ENCODE peak calls at places on chromosomes 3 and 15, in four cellular contexts. I, N, G and P are unnamed samples.

GRCh38 chr3:177050466-177051237 is 146.6 kb downstream of the TBL1XR1 start:
- DNase-seq in G (no peak), I (no peak), N (peak; percentile 19), P (no peak)

GRCh38 chr3:111864821-111865656 is 6.0 kb downstream of the PHLDB2 start:
- DNase-seq in N (no peak), G (no peak), I (no peak), P (no peak)

GRCh38 chr3:187831125-187832051 is 86.1 kb upstream of the BCL6 start:
- DNase-seq in N (no peak), I (no peak), G (no peak), P (no peak)

GRCh38 chr3:101252307-101252706 is 68.1 kb downstream of the IMPG2 start:
- DNase-seq in G (no peak), I (no peak), N (no peak), P (no peak)

GRCh38 chr3:160099855-160100254 is 111.2 kb downstream of the IL12A start:
- DNase-seq in I (peak; percentile 23), G (no peak), N (no peak), P (no peak)

GRCh38 chr15:48925714-48926223 is 38.0 kb downstream of the SHC4 start:
- DNase-seq in I (no peak), N (peak; percentile 91), G (no peak), P (no peak)

GRCh38 chr15:88014492-88014891 is 242.0 kb downstream of the NTRK3 start:
- DNase-seq in I (no peak), N (no peak), G (no peak), P (no peak)

GRCh38 chr3:193335031-193335430 is 43.5 kb downstream of the ATP13A5 start:
- DNase-seq in G (no peak), I (no peak), N (no peak), P (no peak)

GRCh38 chr3:119585193-119585592 is 5.9 kb downstream of the ADPRH start:
- DNase-seq in I (no peak), N (no peak), G (peak; percentile 40), P (no peak)

GRCh38 chr3:8647137-8647970 is 2.8 kb upstream of the SSUH2 start:
- DNase-seq in G (no peak), I (no peak), N (no peak), P (no peak)

GRCh38 chr3:135106445-135106844 is 311.4 kb downstream of the EPHB1 start:
- DNase-seq in G (no peak), I (no peak), N (no peak), P (peak; percentile 71)

GRCh38 chr15:75360391-75360790 is 8.0 kb downstream of the MAN2C1 start:
- DNase-seq in N (no peak), G (no peak), I (peak; percentile 13), P (no peak)

GRCh38 chr3:196868297-196868661 is 559 bp downstream of the SENP5 start:
- DNase-seq in G (peak; percentile 27), I (peak; percentile 9), N (no peak), P (peak; percentile 17)

GRCh38 chr3:51637941-51638471 is 33.0 kb upstream of the TEX264 start:
- DNase-seq in N (peak; percentile 73), G (peak; percentile 68), I (peak; percentile 50), P (peak; percentile 35)

GRCh38 chr15:35705885-35706590 is 160.1 kb upstream of the DPH6 start:
- DNase-seq in G (no peak), N (no peak), I (no peak), P (no peak)

GRCh38 chr3:141052570-141053069 is 1.5 kb downstream of the SPSB4 start:
- DNase-seq in G (no peak), N (no peak), I (no peak), P (no peak)

GRCh38 chr3:107431048-107431297 is 53.7 kb downstream of the CCDC54 start:
- DNase-seq in N (no peak), G (peak; percentile 37), I (peak; percentile 12), P (peak; percentile 45)

GRCh38 chr3:66392512-66392911 is 108.3 kb downstream of the LRIG1 start:
- DNase-seq in N (no peak), G (no peak), I (no peak), P (no peak)

GRCh38 chr3:134013280-134013679 is 16.4 kb downstream of the SLCO2A1 start:
- DNase-seq in G (no peak), N (no peak), I (no peak), P (no peak)

GRCh38 chr15:74006774-74007639 is 12.5 kb downstream of the PML start:
- DNase-seq in G (no peak), N (no peak), I (no peak), P (no peak)

GRCh38 chr3:66604476-66604875 is 103.7 kb upstream of the LRIG1 start:
- DNase-seq in N (no peak), G (no peak), I (no peak), P (no peak)

GRCh38 chr3:126837773-126838172 is 133.7 kb downstream of the CHCHD6 start:
- DNase-seq in N (no peak), G (no peak), I (no peak), P (no peak)

GRCh38 chr15:61137139-61137792 is 91.8 kb downstream of the RORA start:
- DNase-seq in N (no peak), I (no peak), G (no peak), P (no peak)

GRCh38 chr3:58432905-58433304 is 727 bp downstream of the PDHB start:
- DNase-seq in I (no peak), N (no peak), G (no peak), P (no peak)

GRCh38 chr3:58434990-58435389 is 1.4 kb upstream of the PDHB start:
- DNase-seq in N (no peak), I (no peak), G (no peak), P (no peak)

GRCh38 chr3:58434511-58434910 is 879 bp upstream of the PDHB start:
- DNase-seq in G (no peak), N (no peak), I (no peak), P (no peak)

GRCh38 chr3:58434170-58434507 is 507 bp upstream of the PDHB start:
- DNase-seq in G (no peak), N (no peak), I (no peak), P (no peak)

DNA sequence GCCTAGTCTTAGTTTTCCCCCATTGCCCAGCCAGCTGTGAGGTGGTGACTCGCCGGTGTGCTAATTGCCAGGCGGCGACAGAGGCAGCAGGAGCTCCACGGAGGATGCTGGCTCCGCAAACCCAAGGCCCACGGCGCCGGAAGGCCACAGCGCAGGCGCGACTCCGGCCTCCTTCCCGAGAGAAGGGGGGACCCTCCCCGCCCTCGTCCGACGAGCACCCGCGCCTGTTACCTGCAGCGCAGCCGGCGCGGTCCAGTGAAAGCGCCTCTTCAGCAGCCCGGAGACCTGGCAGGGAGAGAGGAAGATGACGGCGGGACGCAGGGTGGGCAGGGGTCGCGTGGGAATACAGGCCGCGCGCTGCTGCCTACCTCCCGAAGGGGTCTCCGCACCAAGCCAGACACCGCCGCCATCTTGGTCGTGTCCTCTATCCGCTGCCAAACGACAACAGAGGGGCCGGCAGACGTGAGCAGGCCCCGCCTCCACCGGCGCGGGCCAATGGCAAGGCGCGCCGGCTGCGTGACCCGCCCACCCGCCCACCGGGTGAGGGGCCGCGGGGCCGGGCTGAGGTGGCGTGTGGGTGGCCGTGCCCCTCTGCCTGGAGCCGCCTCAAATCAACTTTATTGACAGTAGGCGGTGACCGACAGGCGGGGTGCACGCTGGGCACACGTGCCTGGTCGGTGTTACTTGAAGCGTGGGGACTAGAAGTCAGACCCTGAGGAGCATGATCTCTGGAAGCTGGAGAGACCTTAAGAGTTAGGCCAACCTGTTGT is at the start of gene PDHB:
- DNase-seq in I (peak; percentile 92), G (peak; percentile 94), N (peak; percentile 80), P (peak; percentile 92)
- TF ChIP-seq POLR2A in I (peak; percentile 87), G (peak; percentile 76), N (peak; percentile 46), P (peak; percentile 85)

DNA sequence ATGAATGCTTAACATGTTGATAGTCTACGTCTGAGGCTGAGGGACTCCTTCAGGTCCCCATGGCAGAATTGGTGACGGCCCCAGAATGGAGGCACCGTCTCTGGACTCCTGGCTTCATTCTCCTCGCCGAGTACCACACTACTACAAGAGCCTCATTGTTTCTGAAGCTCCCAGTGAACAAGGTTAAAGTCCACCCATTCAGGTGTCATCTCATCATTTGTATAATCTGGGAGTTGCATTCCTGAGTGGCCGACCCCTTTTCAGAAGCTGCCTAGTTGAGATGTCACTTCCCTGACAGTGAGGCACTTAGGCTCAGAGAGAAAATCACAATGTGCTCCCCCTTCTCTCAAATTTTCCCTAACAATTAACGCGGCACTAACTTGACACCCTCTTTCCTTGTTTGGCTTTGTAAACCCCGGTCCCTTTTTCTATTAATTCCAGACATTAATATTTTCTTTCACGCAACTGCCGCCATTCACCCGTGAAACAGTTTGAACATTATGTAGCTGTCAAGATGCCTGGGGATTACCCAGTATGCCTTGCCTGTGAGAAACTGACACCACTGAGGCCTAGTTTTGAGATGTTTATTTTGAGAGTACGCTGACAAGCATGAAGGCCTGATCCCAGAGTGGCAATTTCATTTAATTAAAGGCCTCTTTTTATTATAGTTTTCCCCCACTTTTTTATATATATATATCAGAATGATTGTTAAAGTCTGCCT is 105.6 kb downstream of the MCTP2 start:
- DNase-seq in I (no peak), G (no peak), N (no peak), P (no peak)
- TF ChIP-seq POLR2AphosphoS5 in I (no peak), G (no peak), N (no peak), P (no peak)

DNA sequence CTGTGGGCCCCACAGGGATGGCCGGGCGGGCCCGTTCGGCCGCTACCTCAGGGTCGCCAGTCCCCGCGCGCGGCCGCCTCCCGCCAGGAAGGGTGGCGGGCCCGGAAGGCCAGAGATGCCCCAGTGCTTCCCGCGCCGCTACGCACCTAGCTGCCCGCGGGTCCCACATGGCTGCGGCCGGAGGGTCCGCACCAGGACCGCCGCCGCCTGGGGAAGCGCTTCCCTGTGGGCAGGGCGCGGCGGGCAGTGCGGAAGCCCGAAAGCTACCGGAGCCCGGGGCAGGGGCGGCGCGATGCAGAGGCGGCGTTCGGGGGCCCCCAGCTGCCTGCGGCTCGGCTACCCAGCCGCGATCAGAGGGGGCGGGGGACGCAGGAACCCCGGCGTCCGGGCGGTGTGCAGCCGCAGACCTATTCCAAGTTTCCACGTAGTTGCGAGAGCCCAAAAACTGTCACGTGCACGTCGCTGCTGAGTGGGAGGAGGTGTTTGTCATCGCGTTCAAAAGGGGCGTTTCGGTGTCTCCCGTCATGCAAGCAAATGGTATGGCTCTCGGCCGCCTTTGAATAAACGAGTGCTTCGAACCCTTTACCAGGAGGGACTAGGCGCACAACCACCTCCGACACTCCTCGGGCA is at the start of gene TRANK1:
- DNase-seq in G (peak; percentile 77), I (peak; percentile 63), N (no peak), P (peak; percentile 71)
- TF ChIP-seq POLR2A in G (peak; percentile 43), I (no peak), N (no peak), P (peak; percentile 60)

GRCh38 chr15:29822685-29823459 is 604 bp upstream of the TJP1 start:
- DNase-seq in N (peak; percentile 52), G (peak; percentile 64), I (no peak), P (peak; percentile 72)

GRCh38 chr15:29820802-29821160 is 1.5 kb downstream of the TJP1 start:
- DNase-seq in G (no peak), N (no peak), I (no peak), P (no peak)

GRCh38 chr15:29819979-29820801 is 2.1 kb downstream of the TJP1 start:
- DNase-seq in N (no peak), G (no peak), I (no peak), P (no peak)

GRCh38 chr15:29821416-29822099 is 710 bp downstream of the TJP1 start:
- DNase-seq in I (no peak), N (peak; percentile 70), G (peak; percentile 85), P (peak; percentile 83)

DNA sequence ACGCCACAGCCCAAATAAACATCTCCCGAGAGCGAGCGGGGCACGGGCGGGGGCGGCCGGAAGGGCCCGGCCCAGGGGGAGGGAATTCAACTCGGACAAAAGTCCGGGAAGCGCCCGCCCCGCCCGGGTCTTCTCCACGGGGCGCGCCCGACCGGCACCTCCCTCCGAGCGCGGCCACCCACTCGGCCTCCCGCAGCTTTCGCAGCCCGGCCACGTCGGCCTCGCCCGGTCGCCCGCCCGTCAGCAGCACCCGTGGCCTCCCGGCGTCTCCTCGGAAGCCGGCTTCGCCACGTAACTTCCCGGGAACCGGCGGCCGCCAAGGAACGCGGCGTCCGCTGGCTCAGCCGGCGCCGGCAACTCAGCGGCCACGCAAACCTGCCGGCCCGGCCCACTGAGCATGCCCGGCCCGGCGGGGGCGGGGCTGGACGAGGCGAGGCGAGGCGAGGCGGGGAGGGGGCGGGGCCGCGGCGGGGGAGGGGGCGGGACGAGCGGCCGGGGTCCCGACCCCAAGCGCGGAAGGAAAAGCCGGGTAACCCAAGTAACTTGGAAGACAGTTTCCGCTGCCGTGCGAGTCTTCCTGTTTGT is at the start of gene TJP1:
- DNase-seq in G (peak; percentile 77), I (no peak), N (no peak), P (peak; percentile 81)
- TF ChIP-seq POLR2AphosphoS5 in G (peak; percentile 73), I (no peak), N (peak; percentile 90), P (peak; percentile 89)